ENCODE peak calls at places on chromosomes 7 and 10, in four cellular contexts. C is heart right ventricle, Y is GM23248, B is transverse colon. J is an unnamed sample.

GRCh38 chr10:131847241-131847783 is 53.5 kb upstream of the PPP2R2D start:
- DNase-seq in C (no peak), Y (no peak), B (no peak), J (no peak)

GRCh38 chr10:50929670-50930069 is 44.2 kb upstream of the A1CF start:
- DNase-seq in C (no peak), Y (peak; percentile 68), B (no peak), J (no peak)

GRCh38 chr7:4277936-4278335 is 404.2 kb upstream of the FOXK1 start:
- DNase-seq in C (no peak), Y (no peak), B (no peak), J (no peak)

GRCh38 chr7:118183254-118183585 is 744 bp upstream of the LSM8 start:
- DNase-seq in C (no peak), Y (peak; percentile 41), B (no peak), J (no peak)

GRCh38 chr10:102068216-102068615 is 3.1 kb downstream of the HPS6 start:
- DNase-seq in C (peak; percentile 41), Y (peak; percentile 37), B (peak; percentile 27), J (no peak)

GRCh38 chr7:44327981-44328380 is 2.6 kb upstream of the CAMK2B start:
- DNase-seq in C (no peak), Y (peak; percentile 16), B (no peak), J (no peak)

GRCh38 chr7:84809877-84810276 is 377.0 kb downstream of the SEMA3D start:
- DNase-seq in C (no peak), Y (no peak), B (no peak), J (no peak)

GRCh38 chr10:83373659-83374058 is 765.6 kb upstream of the GHITM start:
- DNase-seq in C (no peak), Y (peak; percentile 1), B (no peak), J (no peak)

GRCh38 chr10:35379226-35380137 is 43.2 kb downstream of the CCNY start:
- DNase-seq in C (peak; percentile 48), Y (peak; percentile 68), B (no peak), J (no peak)

GRCh38 chr7:99579956-99580777 is 17.9 kb upstream of the TMEM225B start:
- DNase-seq in C (peak; percentile 30), Y (peak; percentile 59), B (peak; percentile 34), J (peak; percentile 59)

GRCh38 chr10:128046934-128047251 is 79.3 kb downstream of the MKI67 start:
- DNase-seq in C (no peak), Y (no peak), B (no peak), J (no peak)

GRCh38 chr7:412313-412710 is 107.3 kb downstream of the PDGFA start:
- DNase-seq in C (no peak), Y (no peak), B (no peak), J (no peak)

GRCh38 chr7:28446131-28446530 is 33.8 kb downstream of the CREB5 start:
- DNase-seq in C (no peak), Y (no peak), B (no peak), J (no peak)

GRCh38 chr7:32631021-32631420 is 135.7 kb downstream of the AVL9 start:
- DNase-seq in C (no peak), Y (no peak), B (no peak), J (no peak)

GRCh38 chr10:20598590-20598989 is 298.5 kb downstream of the NEBL start:
- DNase-seq in C (peak; percentile 48), Y (peak; percentile 71), B (no peak), J (peak; percentile 93)

GRCh38 chr7:55502209-55502608 is 70.1 kb downstream of the VOPP1 start:
- DNase-seq in C (no peak), Y (no peak), B (no peak), J (no peak)

GRCh38 chr7:55504093-55504859 is 68.0 kb downstream of the VOPP1 start:
- DNase-seq in C (no peak), Y (peak; percentile 65), B (no peak), J (no peak)

GRCh38 chr7:55502988-55503514 is 69.3 kb downstream of the VOPP1 start:
- DNase-seq in C (no peak), Y (no peak), B (no peak), J (no peak)

GRCh38 chr7:55507743-55508142 is 64.6 kb downstream of the VOPP1 start:
- DNase-seq in C (no peak), Y (no peak), B (no peak), J (no peak)

DNA sequence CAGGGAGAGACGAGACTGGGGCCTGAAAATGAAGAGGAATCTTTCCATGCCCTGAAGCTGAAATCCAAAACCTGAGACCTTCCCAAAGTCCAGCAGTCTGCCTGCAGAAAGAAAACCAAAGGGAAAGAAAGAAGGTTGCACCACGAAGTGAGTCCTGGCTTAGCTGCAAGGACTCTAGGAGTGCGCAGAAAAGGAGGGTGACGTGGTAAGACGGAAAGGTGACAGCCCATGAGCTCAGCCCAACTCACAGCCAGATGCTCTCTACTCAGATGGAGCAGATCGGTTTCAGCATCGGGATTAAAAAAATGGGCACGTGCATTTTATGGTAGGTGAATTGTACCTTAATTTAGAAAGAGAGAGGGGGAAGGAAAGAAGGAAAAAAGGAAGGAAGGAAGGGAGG is 67.0 kb downstream of the VOPP1 start:
- DNase-seq in C (no peak), Y (no peak), B (no peak), J (no peak)
- H3K4me1 ChIP-seq in C (peaks cover 30% of the 10 kb centered on the region), Y (peaks cover 32% of the 10 kb centered on the region), B (no peaks in the 10 kb centered on the region), J (peaks cover 24% of the 10 kb centered on the region)

GRCh38 chr10:32948451-32948850 is 9.6 kb downstream of the ITGB1 start:
- DNase-seq in C (no peak), Y (no peak), B (no peak), J (no peak)
- H3K4me1 ChIP-seq in C (peaks cover 61% of the 10 kb centered on the region), Y (peaks cover 81% of the 10 kb centered on the region), B (peaks cover 26% of the 10 kb centered on the region), J (peaks cover 53% of the 10 kb centered on the region)

DNA sequence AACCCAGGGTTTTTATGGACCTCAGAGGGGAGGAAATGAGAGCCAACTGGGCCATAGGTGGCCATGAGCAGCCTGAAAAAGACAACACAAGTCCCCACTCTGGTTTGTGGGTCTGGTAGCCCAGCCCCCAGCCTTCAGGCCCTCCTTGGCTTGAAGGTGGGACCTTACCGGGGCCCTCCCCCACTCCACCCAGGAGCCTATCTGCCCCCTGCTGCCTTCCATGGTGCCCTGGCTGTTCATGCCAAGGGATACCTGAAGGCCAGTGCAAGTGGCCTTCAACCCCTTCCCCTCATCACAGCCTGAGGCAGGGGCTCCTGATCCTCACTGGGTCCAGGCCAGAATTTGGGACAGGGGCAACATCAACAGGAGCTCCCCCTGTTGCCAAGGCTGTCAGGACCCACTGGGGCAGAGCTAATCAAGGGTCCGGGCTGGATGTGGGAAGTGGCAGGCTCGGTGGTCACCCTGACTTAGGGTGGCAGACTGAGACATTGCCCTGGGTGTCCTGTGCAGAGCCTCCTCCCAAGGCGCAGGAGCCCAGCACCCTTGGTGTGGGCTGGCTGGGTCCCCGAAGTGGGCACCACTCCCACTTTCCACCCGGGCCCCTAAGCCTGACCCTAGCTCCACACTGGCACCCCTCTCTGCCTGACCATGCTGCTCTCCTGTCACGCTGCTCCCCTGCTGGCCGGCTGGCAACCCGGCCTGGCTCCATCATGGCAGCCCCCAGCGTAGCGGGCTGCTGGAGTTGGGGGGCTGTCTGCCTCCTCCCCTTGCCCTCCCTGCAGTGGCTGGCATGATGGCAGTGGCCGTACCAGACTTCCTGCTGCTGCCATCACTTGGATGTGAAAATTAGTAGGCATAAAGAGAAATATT is 6.4 kb downstream of the WDFY4 start:
- DNase-seq in C (no peak), Y (no peak), B (no peak), J (no peak)
- H3K4me1 ChIP-seq in C (no peaks in the 10 kb centered on the region), Y (no peaks in the 10 kb centered on the region), B (no peaks in the 10 kb centered on the region), J (no peaks in the 10 kb centered on the region)

GRCh38 chr7:148107741-148108140 is 482.8 kb upstream of the C7orf33 start:
- DNase-seq in C (no peak), Y (no peak), B (no peak), J (no peak)

GRCh38 chr7:148108381-148108780 is 482.2 kb upstream of the C7orf33 start:
- DNase-seq in C (no peak), Y (no peak), B (no peak), J (no peak)

GRCh38 chr7:148105853-148106252 is 484.7 kb upstream of the C7orf33 start:
- DNase-seq in C (no peak), Y (no peak), B (no peak), J (no peak)

GRCh38 chr7:148110097-148110868 is 480.3 kb upstream of the C7orf33 start:
- DNase-seq in C (no peak), Y (no peak), B (no peak), J (no peak)

DNA sequence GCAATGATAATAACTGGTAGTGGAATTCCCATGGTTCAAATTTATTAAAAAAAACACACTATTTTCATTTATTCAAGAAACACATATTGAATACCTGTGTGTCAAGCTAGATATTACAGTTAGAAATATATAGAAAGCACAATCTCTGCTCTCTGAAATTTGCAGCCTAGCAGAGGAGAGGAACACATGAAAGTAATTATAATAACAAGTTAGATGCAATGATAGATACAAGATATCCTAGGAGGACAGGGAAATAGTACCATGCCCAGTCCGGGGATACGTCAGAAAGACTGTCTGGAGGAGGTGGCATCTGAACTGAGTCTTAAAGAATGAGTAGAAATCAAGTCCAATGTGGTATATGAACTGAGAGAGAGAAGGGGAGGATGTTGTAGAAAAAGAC is 485.6 kb upstream of the C7orf33 start:
- DNase-seq in C (no peak), Y (no peak), B (no peak), J (no peak)
- H3K4me1 ChIP-seq in C (no peaks in the 10 kb centered on the region), Y (no peaks in the 10 kb centered on the region), B (no peaks in the 10 kb centered on the region), J (no peaks in the 10 kb centered on the region)

GRCh38 chr10:29532256-29532878 is 102.4 kb downstream of the SVIL start:
- DNase-seq in C (no peak), Y (no peak), B (no peak), J (no peak)

GRCh38 chr10:29525762-29526161 is 109.0 kb downstream of the SVIL start:
- DNase-seq in C (no peak), Y (no peak), B (no peak), J (no peak)

GRCh38 chr10:29530112-29530976 is 104.4 kb downstream of the SVIL start:
- DNase-seq in C (no peak), Y (no peak), B (no peak), J (peak; percentile 8)

GRCh38 chr10:29533046-29533445 is 101.7 kb downstream of the SVIL start:
- DNase-seq in C (no peak), Y (no peak), B (no peak), J (no peak)

GRCh38 chr10:29529146-29529545 is 105.6 kb downstream of the SVIL start:
- DNase-seq in C (no peak), Y (no peak), B (no peak), J (no peak)
- H3K4me1 ChIP-seq in C (no peaks in the 10 kb centered on the region), Y (peaks cover 9% of the 10 kb centered on the region), B (peaks cover 5% of the 10 kb centered on the region), J (peaks cover 2% of the 10 kb centered on the region)

DNA sequence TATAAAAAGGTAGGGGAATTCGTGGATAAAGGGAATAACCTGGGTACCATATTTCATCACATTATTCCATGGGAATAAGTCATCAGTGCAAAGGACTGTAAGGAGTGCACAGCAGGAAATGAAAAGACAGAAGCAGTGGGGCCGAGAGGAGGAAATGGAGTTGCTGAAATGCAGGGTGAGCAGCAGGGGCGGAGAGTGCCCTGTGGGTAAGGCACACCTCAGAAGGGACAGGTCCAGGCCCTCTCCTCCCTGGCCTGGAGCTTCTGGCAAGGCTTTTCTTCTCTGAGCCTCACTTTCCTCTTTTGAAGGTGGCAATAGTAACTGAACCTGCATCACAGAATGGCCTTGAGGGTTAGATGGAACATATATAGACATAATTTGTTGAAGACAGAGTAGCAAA is 26.2 kb downstream of the IKZF1 start:
- DNase-seq in C (no peak), Y (no peak), B (no peak), J (no peak)
- H3K4me1 ChIP-seq in C (peaks cover 5% of the 10 kb centered on the region), Y (no peaks in the 10 kb centered on the region), B (no peaks in the 10 kb centered on the region), J (no peaks in the 10 kb centered on the region)

GRCh38 chr10:78320416-78320815 is 286.8 kb downstream of the RPS24 start:
- DNase-seq in C (no peak), Y (no peak), B (no peak), J (no peak)
- H3K4me1 ChIP-seq in C (peaks cover 13% of the 10 kb centered on the region), Y (peaks cover 15% of the 10 kb centered on the region), B (peaks cover 13% of the 10 kb centered on the region), J (peaks cover 13% of the 10 kb centered on the region)

J was measured in SJSA1.